ENCODE peak calls at places on chromosome 16, in four cellular contexts. O, V, F and E are unnamed samples.

GRCh38 chr16:57539072-57539796 is 2.9 kb upstream of the CCDC102A start:
- DNase-seq in F (peak; percentile 88), O (peak; percentile 54), V (no peak), E (no peak)

GRCh38 chr16:52293209-52293608 is 253.7 kb downstream of the TOX3 start:
- DNase-seq in O (no peak), F (no peak), V (no peak), E (no peak)

GRCh38 chr16:21301168-21301894 is 23.2 kb upstream of the CRYM start:
- DNase-seq in V (peak; percentile 56), O (peak; percentile 92), F (peak; percentile 66), E (peak; percentile 85)

GRCh38 chr16:75319513-75320401 is 68.3 kb upstream of the BCAR1 start:
- DNase-seq in O (no peak), V (no peak), F (peak; percentile 78), E (no peak)

GRCh38 chr16:281660-282249 is 1.2 kb upstream of the PDIA2 start:
- DNase-seq in O (no peak), V (no peak), F (no peak), E (no peak)

GRCh38 chr16:29947897-29948296 is 14.0 kb upstream of the TMEM219 start:
- DNase-seq in V (no peak), F (no peak), O (no peak), E (no peak)

GRCh38 chr16:31052131-31052530 is 18.8 kb downstream of the STX4 start:
- DNase-seq in F (no peak), O (peak; percentile 41), V (no peak), E (peak; percentile 33)

GRCh38 chr16:57413301-57413730 is 8.7 kb downstream of the CCL17 start:
- DNase-seq in V (peak; percentile 72), F (peak; percentile 52), O (no peak), E (no peak)

GRCh38 chr16:24670623-24671454 is 58.6 kb upstream of the TNRC6A start:
- DNase-seq in V (peak; percentile 50), F (no peak), O (no peak), E (no peak)

GRCh38 chr16:35011-35775 is 18.2 kb downstream of the POLR3K start:
- DNase-seq in O (peak; percentile 73), F (no peak), V (no peak), E (no peak)

GRCh38 chr16:79171504-79172240 is 428.9 kb downstream of the MAF start:
- DNase-seq in O (no peak), V (no peak), F (no peak), E (no peak)

DNA sequence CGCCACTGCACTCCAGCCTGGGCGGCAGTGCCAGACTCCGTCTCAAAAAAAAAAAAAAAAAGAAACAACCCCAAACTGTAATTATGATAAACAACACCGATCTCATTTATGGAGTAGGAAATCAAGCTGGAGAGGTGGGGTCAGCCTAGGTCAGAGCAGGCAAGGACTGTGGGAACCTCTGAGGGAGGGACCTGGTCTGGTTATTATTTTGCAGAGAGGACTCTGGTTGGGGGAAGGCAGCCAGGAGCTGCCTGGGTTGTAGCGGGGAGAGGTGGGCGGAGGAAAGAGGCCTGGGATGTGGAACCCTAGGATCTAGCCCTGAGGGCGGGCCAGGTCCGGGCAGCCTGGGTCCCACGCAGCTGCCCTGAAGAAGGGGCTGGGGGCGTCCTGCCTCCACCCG is 10.9 kb upstream of the HS3ST6 start:
- DNase-seq in O (no peak), V (no peak), F (no peak), E (peak; percentile 62)
- TF ChIP-seq SPI1 in O (no peak), V (no peak), F (no peak), E (no peak)

DNA sequence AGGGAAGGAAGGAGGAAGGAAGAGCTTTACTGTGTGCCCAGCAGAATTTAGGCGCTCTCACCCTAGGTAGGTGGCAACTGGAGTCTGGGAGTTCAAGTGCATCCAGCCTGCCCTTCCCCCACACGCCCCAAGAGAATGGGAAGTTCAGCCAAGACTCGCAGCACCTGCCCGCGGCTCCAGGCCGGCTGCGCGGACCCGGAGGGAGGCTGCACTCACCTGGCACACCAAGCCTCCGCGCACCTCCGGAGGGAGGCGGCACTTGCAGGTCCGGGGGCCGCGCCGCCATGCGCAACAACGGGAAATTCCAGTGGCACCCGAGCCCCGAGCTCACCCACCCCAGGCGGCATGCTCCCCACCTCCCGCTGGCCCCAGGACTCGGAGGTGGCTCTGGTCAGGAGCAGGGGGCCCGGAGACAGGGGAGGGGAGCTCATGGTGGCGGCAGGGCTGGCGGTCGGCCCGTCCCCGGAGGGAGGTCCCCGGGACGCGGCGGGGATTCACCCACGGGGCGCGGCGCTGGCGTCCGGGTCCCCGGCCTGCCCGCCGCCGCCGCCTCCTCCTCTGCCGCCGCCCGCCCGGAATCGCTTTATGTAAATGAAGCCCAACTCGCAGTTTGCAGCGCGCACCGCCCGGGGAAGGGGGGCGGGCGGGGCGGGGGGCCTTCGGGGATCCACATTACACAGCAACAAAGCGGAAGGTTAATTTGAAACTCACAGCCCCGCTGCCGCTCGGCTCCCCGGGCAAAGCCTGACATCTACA is at the start of gene ZFHX3:
- DNase-seq in F (no peak), V (peak; percentile 56), O (peak; percentile 55), E (no peak)
- TF ChIP-seq SPI1 in F (no peak), V (no peak), O (no peak), E (no peak)

GRCh38 chr16:48014349-48015135 is 141.3 kb downstream of the ABCC12 start:
- DNase-seq in O (no peak), V (no peak), F (no peak), E (no peak)
- TF ChIP-seq SPI1 in O (no peak), V (no peak), F (no peak), E (no peak)

DNA sequence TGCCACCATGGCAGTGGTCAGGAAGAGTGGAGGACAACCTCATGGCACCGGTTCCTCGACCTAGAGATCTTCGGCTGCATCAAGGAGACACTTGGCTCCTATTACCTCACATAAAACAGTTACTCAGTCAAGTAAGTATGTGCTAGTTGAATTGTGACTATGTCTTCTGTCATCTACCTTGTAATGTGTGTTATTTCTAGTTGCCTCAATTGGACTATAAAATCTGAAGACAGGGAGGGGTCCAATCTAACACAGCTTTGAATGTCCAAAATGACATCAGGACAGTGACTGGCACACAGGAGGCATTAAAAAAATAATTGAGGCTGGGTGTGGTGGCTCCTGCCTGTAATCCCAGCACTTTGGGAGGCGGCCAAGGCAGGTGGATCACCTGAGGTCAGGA is 17.2 kb downstream of the C16orf86 start:
- DNase-seq in F (no peak), V (no peak), O (no peak), E (no peak)
- TF ChIP-seq SPI1 in F (no peak), V (no peak), O (no peak), E (no peak)

GRCh38 chr16:50635505-50636392 is 45.4 kb downstream of the SNX20 start:
- DNase-seq in O (peak; percentile 44), V (no peak), F (no peak), E (peak; percentile 68)
- TF ChIP-seq SPI1 in O (no peak), V (no peak), F (no peak), E (no peak)

DNA sequence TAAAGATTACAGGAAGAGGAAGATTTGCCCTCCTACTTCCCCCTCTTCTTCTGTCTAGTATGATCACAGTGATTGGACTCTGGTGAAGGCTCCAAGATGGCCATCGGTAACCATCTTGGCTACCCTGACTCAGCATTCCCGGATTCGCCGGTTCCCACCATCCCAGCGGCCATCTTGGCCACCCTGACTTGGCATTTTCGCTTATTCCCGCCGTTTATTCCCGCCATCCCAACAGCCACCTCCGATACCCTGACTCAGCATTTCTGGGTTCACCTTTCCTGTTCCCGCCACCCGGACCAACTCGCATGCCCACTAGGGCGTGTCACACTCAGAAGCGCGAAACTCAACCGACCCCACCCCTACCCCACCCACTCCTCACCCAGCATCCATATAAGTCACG is 95.4 kb upstream of the GRIN2A start:
- DNase-seq in O (no peak), V (no peak), F (no peak), E (no peak)
- TF ChIP-seq SPI1 in O (no peak), V (no peak), F (no peak), E (no peak)

GRCh38 chr16:86391987-86392386 is 118.3 kb upstream of the FOXF1 start:
- DNase-seq in V (no peak), O (no peak), F (no peak), E (no peak)
- TF ChIP-seq SPI1 in V (no peak), O (no peak), F (no peak), E (no peak)

DNA sequence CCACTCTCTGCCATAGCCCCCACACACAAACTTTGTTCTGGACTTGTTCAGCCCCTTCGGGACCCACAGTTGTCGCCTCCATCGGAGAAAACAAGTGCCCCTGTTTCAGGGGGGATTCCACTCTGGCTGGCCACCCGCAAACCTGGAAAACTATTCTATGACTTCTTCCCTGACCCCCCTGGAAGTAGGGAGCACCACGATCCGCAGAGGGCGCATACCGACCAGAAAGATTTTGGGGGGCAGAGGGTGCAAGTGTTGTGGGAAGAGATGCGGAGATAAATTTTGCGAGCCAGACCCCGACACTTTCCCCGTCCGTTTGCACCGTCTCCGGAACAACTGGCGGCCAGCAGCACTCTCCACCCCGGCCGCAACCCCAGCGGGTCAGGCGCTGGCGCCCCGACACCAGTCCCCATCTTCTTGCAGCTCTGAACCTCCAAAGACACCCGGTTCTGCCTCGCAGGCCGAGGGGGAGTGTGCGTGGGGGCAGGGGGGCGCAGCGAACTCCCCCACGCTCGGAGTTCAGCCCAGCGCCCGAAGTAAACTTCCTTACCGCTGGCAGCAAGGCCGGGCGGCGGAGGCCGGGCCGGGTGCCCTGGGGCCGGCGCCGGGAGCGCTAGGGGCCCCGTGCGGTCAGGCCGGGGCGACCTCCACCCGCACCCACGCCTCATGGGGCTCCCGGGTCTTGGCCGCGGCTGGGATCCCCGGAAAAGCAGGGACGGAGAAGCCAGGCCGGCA is 744 bp downstream of the SALL1 start:
- DNase-seq in O (no peak), V (no peak), F (no peak), E (no peak)
- TF ChIP-seq SPI1 in O (no peak), V (no peak), F (no peak), E (no peak)

DNA sequence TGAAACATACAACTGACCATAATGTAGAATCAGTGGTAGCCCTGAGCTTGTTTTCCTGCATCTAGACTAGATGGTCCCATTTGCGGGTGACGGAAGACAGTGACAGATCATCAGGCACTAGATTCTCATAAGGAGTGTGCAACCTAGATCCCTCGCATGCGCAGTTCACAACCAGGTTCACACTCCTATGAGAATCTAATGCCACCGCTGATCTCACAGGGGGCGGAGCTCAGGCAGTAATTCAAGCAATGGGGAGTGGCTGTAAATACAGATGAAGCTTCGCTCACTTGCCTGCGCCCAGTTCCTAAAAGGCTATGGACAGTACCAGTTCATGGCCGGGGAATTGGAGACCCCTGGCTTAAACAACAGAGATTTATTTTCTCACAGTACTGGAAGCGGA is 656.3 kb downstream of the HS3ST4 start:
- DNase-seq in V (no peak), F (no peak), O (no peak), E (no peak)
- TF ChIP-seq SPI1 in V (no peak), F (no peak), O (no peak), E (no peak)